ENCODE peak calls at places on chromosome 3, in eight cellular contexts. V is midbrain, F is endothelial cell, J is brain microvascular endothelial cell, X is pancreas, L is Kasumi-1, B is iPS-NIHi11, T is transverse colon. R is an unnamed sample.

GRCh38 chr3:54957711-54958110 is 29.9 kb upstream of the LRTM1 start:
- DNase-seq in V (no peak), F (no peak), J (no peak), X (no peak), L (no peak), B (no peak), T (no peak), R (no peak)

GRCh38 chr3:67976683-67977082 is 322.3 kb upstream of the SUCLG2 start:
- DNase-seq in V (no peak), F (no peak), J (no peak), X (no peak), L (no peak), B (no peak), T (no peak), R (no peak)

GRCh38 chr3:62955126-62955525 is 79.9 kb upstream of the CADPS start:
- DNase-seq in V (no peak), F (no peak), J (no peak), X (no peak), L (no peak), B (no peak), T (no peak), R (peak; percentile 74)

GRCh38 chr3:89467886-89468479 is 360.6 kb downstream of the EPHA3 start:
- DNase-seq in V (no peak), F (no peak), J (no peak), X (no peak), L (no peak), B (peak; percentile 10), T (no peak), R (peak; percentile 63)

GRCh38 chr3:62201438-62202035 is 171.8 kb downstream of the FEZF2 start:
- DNase-seq in V (peak; percentile 56), F (peak; percentile 26), J (peak; percentile 57), X (no peak), L (peak; percentile 43), B (peak; percentile 58), T (no peak), R (peak; percentile 49)

GRCh38 chr3:150105886-150106612 is 135.4 kb upstream of the PFN2 start:
- DNase-seq in V (no peak), F (no peak), J (no peak), X (no peak), L (peak; percentile 17), B (no peak), T (no peak), R (no peak)

GRCh38 chr3:183878071-183878470 is 6.6 kb downstream of the PARL start:
- DNase-seq in V (no peak), F (no peak), J (no peak), X (no peak), L (peak; percentile 98), B (no peak), T (no peak), R (no peak)

GRCh38 chr3:113245775-113246174 is 34.4 kb downstream of the BOC start:
- DNase-seq in V (no peak), F (no peak), J (no peak), X (no peak), L (no peak), B (no peak), T (no peak), R (peak; percentile 38)

GRCh38 chr3:136805795-136806194 is 13.1 kb upstream of the SLC35G2 start:
- DNase-seq in V (no peak), F (no peak), J (no peak), X (no peak), L (no peak), B (no peak), T (no peak), R (no peak)

GRCh38 chr3:52670621-52671521 is 14.8 kb downstream of the PBRM1 start:
- DNase-seq in V (no peak), F (no peak), J (peak; percentile 99), X (no peak), L (peak; percentile 74), B (no peak), T (no peak), R (no peak)

GRCh38 chr3:121720163-121720562 is 29.4 kb downstream of the GOLGB1 start:
- DNase-seq in V (no peak), F (no peak), J (no peak), X (no peak), L (no peak), B (no peak), T (no peak), R (no peak)

GRCh38 chr3:158405507-158405906 is 165.5 kb upstream of the MLF1 start:
- DNase-seq in V (no peak), F (no peak), J (no peak), X (no peak), L (no peak), B (no peak), T (no peak), R (peak; percentile 22)

GRCh38 chr3:73624363-73625123 is at the start of gene PDZRN3:
- DNase-seq in V (peak; percentile 59), F (peak; percentile 51), J (peak; percentile 59), X (peak; percentile 57), L (no peak), B (peak; percentile 79), T (peak; percentile 65), R (peak; percentile 89)

GRCh38 chr3:161096771-161097367 is 8.3 kb downstream of the B3GALNT1 start:
- DNase-seq in V (no peak), F (peak; percentile 13), J (no peak), X (peak; percentile 23), L (no peak), B (peak; percentile 33), T (no peak), R (peak; percentile 43)

GRCh38 chr3:12479919-12480425 is 4.3 kb upstream of the TSEN2 start:
- DNase-seq in V (peak; percentile 45), F (peak; percentile 18), J (no peak), X (no peak), L (peak; percentile 55), B (peak; percentile 83), T (peak; percentile 86), R (peak; percentile 81)

GRCh38 chr3:174051191-174051590 is 653.6 kb downstream of the NLGN1 start:
- DNase-seq in V (no peak), F (no peak), J (no peak), X (no peak), L (no peak), B (peak; percentile 6), T (no peak), R (no peak)

GRCh38 chr3:50457988-50458387 is 45.4 kb downstream of the CACNA2D2 start:
- DNase-seq in V (no peak), F (no peak), J (no peak), X (no peak), L (no peak), B (no peak), T (no peak), R (no peak)

GRCh38 chr3:64792458-64792857 is 104.7 kb upstream of the ADAMTS9 start:
- DNase-seq in V (no peak), F (no peak), J (no peak), X (no peak), L (no peak), B (no peak), T (no peak), R (no peak)

GRCh38 chr3:114112696-114113095 is 56.2 kb downstream of the QTRT2 start:
- DNase-seq in V (no peak), F (no peak), J (no peak), X (no peak), L (no peak), B (no peak), T (no peak), R (no peak)

GRCh38 chr3:165903885-165904284 is 66.7 kb upstream of the BCHE start:
- DNase-seq in V (no peak), F (no peak), J (no peak), X (no peak), L (no peak), B (no peak), T (no peak), R (no peak)

GRCh38 chr3:104214277-104214676 is 1152.4 kb upstream of the ALCAM start:
- DNase-seq in V (no peak), F (no peak), J (no peak), X (no peak), L (no peak), B (no peak), T (no peak), R (no peak)

GRCh38 chr3:7285502-7285901 is 424.6 kb downstream of the GRM7 start:
- DNase-seq in V (no peak), F (no peak), J (no peak), X (no peak), L (peak; percentile 52), B (no peak), T (no peak), R (peak; percentile 29)

GRCh38 chr3:52880047-52880446 is 17.3 kb downstream of the STIMATE start:
- DNase-seq in V (no peak), F (no peak), J (no peak), X (no peak), L (no peak), B (no peak), T (no peak), R (no peak)